ENCODE peak calls at places on chromosome 7, in five cellular contexts. M, E, L, P and H are unnamed samples.
A peak's percentile ranks its signal among the peaks of the same experiment; 100 is the strongest.

GRCh38 chr7:116653204-116653603 is 18.8 kb upstream of the MET start:
- DNase-seq in M (no peak), E (peak; percentile 40), L (peak; percentile 88), P (peak; percentile 93), H (no peak)

GRCh38 chr7:6615853-6616555 is 594 bp downstream of the ZNF853 start:
- DNase-seq in M (peak; percentile 87), E (peak; percentile 70), L (no peak), P (no peak), H (no peak)

GRCh38 chr7:31744294-31744874 is 57.4 kb downstream of the PPP1R17 start:
- DNase-seq in M (peak; percentile 85), E (peak; percentile 69), L (peak; percentile 79), P (peak; percentile 64), H (peak; percentile 63)

GRCh38 chr7:83791737-83792136 is 142.8 kb upstream of the SEMA3E start:
- DNase-seq in M (no peak), E (peak; percentile 44), L (no peak), P (no peak), H (no peak)

GRCh38 chr7:30648744-30649540 is 33.3 kb downstream of the CRHR2 start:
- DNase-seq in M (no peak), E (no peak), L (no peak), P (no peak), H (peak; percentile 15)

GRCh38 chr7:74554178-74554577 is 100.5 kb downstream of the GTF2IRD1 start:
- DNase-seq in M (no peak), E (no peak), L (no peak), P (no peak), H (no peak)

GRCh38 chr7:73809454-73810090 is 21.2 kb upstream of the CLDN4 start:
- DNase-seq in M (no peak), E (no peak), L (peak; percentile 70), P (no peak), H (peak; percentile 87)

GRCh38 chr7:111796671-111797070 is 234.4 kb upstream of the IMMP2L start:
- DNase-seq in M (peak; percentile 58), E (peak; percentile 36), L (peak; percentile 19), P (peak; percentile 17), H (no peak)

GRCh38 chr7:96989241-96989858 is 16.0 kb upstream of the DLX6 start:
- DNase-seq in M (peak; percentile 74), E (peak; percentile 59), L (no peak), P (no peak), H (no peak)

GRCh38 chr7:22110227-22110839 is 164.6 kb upstream of the CDCA7L start:
- DNase-seq in M (peak; percentile 89), E (peak; percentile 90), L (peak; percentile 91), P (peak; percentile 66), H (peak; percentile 70)

GRCh38 chr7:123652406-123652805 is 3.3 kb upstream of the LMOD2 start:
- DNase-seq in M (no peak), E (no peak), L (no peak), P (no peak), H (no peak)

GRCh38 chr7:140640727-140641531 is at the start of gene DENND2A:
- DNase-seq in M (peak; percentile 92), E (peak; percentile 89), L (peak; percentile 97), P (no peak), H (peak; percentile 70)

GRCh38 chr7:7051221-7051877 is 131.0 kb upstream of the C1GALT1 start:
- DNase-seq in M (no peak), E (no peak), L (peak; percentile 15), P (no peak), H (peak; percentile 40)

GRCh38 chr7:107503667-107504066 is 33.8 kb downstream of the GPR22 start:
- DNase-seq in M (no peak), E (no peak), L (no peak), P (no peak), H (no peak)

GRCh38 chr7:29463504-29464158 is 100.0 kb upstream of the PRR15 start:
- DNase-seq in M (no peak), E (no peak), L (no peak), P (no peak), H (peak; percentile 67)

GRCh38 chr7:36188266-36188665 is 35.2 kb downstream of the EEPD1 start:
- DNase-seq in M (peak; percentile 81), E (peak; percentile 87), L (no peak), P (no peak), H (no peak)

GRCh38 chr7:139570119-139570518 is 46.6 kb downstream of the CLEC2L start:
- DNase-seq in M (peak; percentile 64), E (peak; percentile 40), L (peak; percentile 18), P (no peak), H (no peak)

GRCh38 chr7:135211179-135211945 is at the start of gene WDR91:
- DNase-seq in M (peak; percentile 99), E (peak; percentile 95), L (peak; percentile 94), P (peak; percentile 93), H (peak; percentile 97)

GRCh38 chr7:107924841-107925490 is 34.0 kb downstream of the DLD start:
- DNase-seq in M (no peak), E (no peak), L (peak; percentile 72), P (no peak), H (no peak)

GRCh38 chr7:138167869-138168296 is 91.6 kb downstream of the AKR1D1 start:
- DNase-seq in M (peak; percentile 41), E (peak; percentile 86), L (no peak), P (no peak), H (no peak)

GRCh38 chr7:77837966-77838365 is 39.4 kb downstream of the PHTF2 start:
- DNase-seq in M (no peak), E (no peak), L (peak; percentile 47), P (no peak), H (no peak)
- H3K9ac ChIP-seq in M (no peak overlapping the region), E (no peak overlapping the region), L (no peak overlapping the region), P (no peak overlapping the region), H (no peak overlapping the region)

GRCh38 chr7:158976468-158976848 is 120.1 kb downstream of the DYNC2I1 start:
- DNase-seq in M (peak; percentile 79), E (peak; percentile 17), L (no peak), P (no peak), H (no peak)
- H3K4me3 ChIP-seq in M (no peak overlapping the region), E (no peak overlapping the region), L (no peak overlapping the region), P (no peak overlapping the region), H (peak overlapping the region; percentile 22)

GRCh38 chr7:131105803-131106680 is 221.6 kb upstream of the MKLN1 start:
- DNase-seq in M (peak; percentile 89), E (peak; percentile 74), L (peak; percentile 75), P (peak; percentile 73), H (peak; percentile 87)

GRCh38 chr7:131103997-131104396 is 223.7 kb upstream of the MKLN1 start:
- DNase-seq in M (no peak), E (no peak), L (peak; percentile 75), P (peak; percentile 68), H (no peak)

GRCh38 chr7:131105294-131105802 is 222.3 kb upstream of the MKLN1 start:
- DNase-seq in M (peak; percentile 73), E (peak; percentile 18), L (peak; percentile 67), P (no peak), H (no peak)

GRCh38 chr7:131106681-131107342 is 220.9 kb upstream of the MKLN1 start:
- DNase-seq in M (peak; percentile 79), E (peak; percentile 59), L (peak; percentile 47), P (no peak), H (peak; percentile 73)

GRCh38 chr7:131104611-131105293 is 222.9 kb upstream of the MKLN1 start:
- DNase-seq in M (no peak), E (no peak), L (peak; percentile 82), P (no peak), H (no peak)
- H3K4me1 ChIP-seq in M (no peaks in the 10 kb centered on the region), E (peaks cover 1% of the 10 kb centered on the region), L (peaks cover 10% of the 10 kb centered on the region), P (peaks cover 40% of the 10 kb centered on the region), H (no peaks in the 10 kb centered on the region)

GRCh38 chr7:134179321-134179720 is 52.2 kb downstream of the LRGUK start:
- DNase-seq in M (no peak), E (no peak), L (no peak), P (no peak), H (no peak)

GRCh38 chr7:134174797-134175261 is 47.7 kb downstream of the LRGUK start:
- DNase-seq in M (no peak), E (peak; percentile 52), L (peak; percentile 87), P (peak; percentile 91), H (no peak)

GRCh38 chr7:134175724-134176350 is 48.7 kb downstream of the LRGUK start:
- DNase-seq in M (no peak), E (peak; percentile 29), L (peak; percentile 7), P (no peak), H (no peak)
- H3K9ac ChIP-seq in M (no peak overlapping the region), E (no peak overlapping the region), L (no peak overlapping the region), P (no peak overlapping the region), H (no peak overlapping the region)